ENCODE peak calls at places on chromosomes 4 and X, in seven cellular contexts. I is H1, N is GM23338, T is K562, P is transverse colon, Y is breast epithelium, F is vagina. S is an unnamed sample. For H3K4me1, the result is how much of the 10 kb centered on the place peaks cover.

GRCh38 chrX:126137899-126138298 is 28.2 kb downstream of the DCAF12L2 start:
- DNase-seq in I (no peak), N (peak), T (no peak), P (no peak), Y (no peak), F (no peak), S (no peak)

GRCh38 chr4:167102475-167102874 is 131.8 kb downstream of the SPOCK3 start:
- DNase-seq in I (no peak), N (no peak), T (no peak), P (no peak), Y (no peak), F (no peak), S (no peak)

GRCh38 chr4:10075158-10075863 is 41.3 kb downstream of the WDR1 start:
- DNase-seq in I (no peak), N (no peak), T (peak), P (no peak), Y (peak), F (no peak), S (no peak)

GRCh38 chr4:120517966-120518365 is 404.6 kb downstream of the PRDM5 start:
- DNase-seq in I (no peak), N (peak), T (peak), P (peak), Y (no peak), F (no peak), S (no peak)

GRCh38 chrX:119399772-119400101 is 601 bp downstream of the SLC25A43 start:
- DNase-seq in I (no peak), N (peak), T (no peak), P (no peak), Y (no peak), F (no peak), S (no peak)

GRCh38 chr4:145609494-145610427 is 9.4 kb upstream of the MMAA start:
- DNase-seq in I (no peak), N (peak), T (peak), P (peak), Y (peak), F (no peak), S (no peak)

GRCh38 chr4:72629540-72629939 is 60.5 kb upstream of the ADAMTS3 start:
- DNase-seq in I (no peak), N (no peak), T (no peak), P (no peak), Y (no peak), F (no peak), S (no peak)

GRCh38 chr4:152399246-152399645 is 136.6 kb downstream of the FBXW7 start:
- DNase-seq in I (no peak), N (no peak), T (no peak), P (no peak), Y (no peak), F (no peak), S (no peak)

GRCh38 chrX:129984196-129984962 is 1.9 kb downstream of the BCORL1 start:
- DNase-seq in I (no peak), N (peak), T (peak), P (peak), Y (no peak), F (no peak), S (no peak)

GRCh38 chrX:39955621-39956020 is 142.1 kb downstream of the BCOR start:
- DNase-seq in I (no peak), N (peak), T (no peak), P (no peak), Y (no peak), F (no peak), S (no peak)

GRCh38 chr4:77040856-77041576 is 34.8 kb downstream of the CCNI start:
- DNase-seq in I (no peak), N (no peak), T (no peak), P (no peak), Y (no peak), F (no peak), S (no peak)

GRCh38 chr4:82913305-82913704 is 12.8 kb downstream of the THAP9 start:
- DNase-seq in I (no peak), N (no peak), T (no peak), P (no peak), Y (no peak), F (no peak), S (no peak)

GRCh38 chrX:122739770-122740169 is 444.3 kb upstream of the GRIA3 start:
- DNase-seq in I (no peak), N (peak), T (no peak), P (no peak), Y (no peak), F (no peak), S (no peak)

GRCh38 chr4:106245176-106245575 is 70.8 kb downstream of the TBCK start:
- DNase-seq in I (no peak), N (no peak), T (no peak), P (no peak), Y (no peak), F (no peak), S (no peak)

GRCh38 chr4:139902328-139903217 is 237.0 kb downstream of the MGST2 start:
- DNase-seq in I (no peak), N (no peak), T (no peak), P (no peak), Y (no peak), F (no peak), S (no peak)

GRCh38 chr4:129358571-129358970 is 262.6 kb downstream of the C4orf33 start:
- DNase-seq in I (no peak), N (no peak), T (no peak), P (no peak), Y (no peak), F (no peak), S (no peak)

GRCh38 chr4:151314509-151314908 is 10.9 kb downstream of the SH3D19 start:
- DNase-seq in I (no peak), N (no peak), T (no peak), P (no peak), Y (no peak), F (no peak), S (no peak)

GRCh38 chr4:56086073-56086521 is 137.4 kb downstream of the CEP135 start:
- DNase-seq in I (peak), N (peak), T (no peak), P (peak), Y (no peak), F (no peak), S (no peak)

GRCh38 chrX:23901805-23902204 is 5.9 kb downstream of the APOO start:
- DNase-seq in I (no peak), N (peak), T (peak), P (peak), Y (no peak), F (no peak), S (no peak)

DNA sequence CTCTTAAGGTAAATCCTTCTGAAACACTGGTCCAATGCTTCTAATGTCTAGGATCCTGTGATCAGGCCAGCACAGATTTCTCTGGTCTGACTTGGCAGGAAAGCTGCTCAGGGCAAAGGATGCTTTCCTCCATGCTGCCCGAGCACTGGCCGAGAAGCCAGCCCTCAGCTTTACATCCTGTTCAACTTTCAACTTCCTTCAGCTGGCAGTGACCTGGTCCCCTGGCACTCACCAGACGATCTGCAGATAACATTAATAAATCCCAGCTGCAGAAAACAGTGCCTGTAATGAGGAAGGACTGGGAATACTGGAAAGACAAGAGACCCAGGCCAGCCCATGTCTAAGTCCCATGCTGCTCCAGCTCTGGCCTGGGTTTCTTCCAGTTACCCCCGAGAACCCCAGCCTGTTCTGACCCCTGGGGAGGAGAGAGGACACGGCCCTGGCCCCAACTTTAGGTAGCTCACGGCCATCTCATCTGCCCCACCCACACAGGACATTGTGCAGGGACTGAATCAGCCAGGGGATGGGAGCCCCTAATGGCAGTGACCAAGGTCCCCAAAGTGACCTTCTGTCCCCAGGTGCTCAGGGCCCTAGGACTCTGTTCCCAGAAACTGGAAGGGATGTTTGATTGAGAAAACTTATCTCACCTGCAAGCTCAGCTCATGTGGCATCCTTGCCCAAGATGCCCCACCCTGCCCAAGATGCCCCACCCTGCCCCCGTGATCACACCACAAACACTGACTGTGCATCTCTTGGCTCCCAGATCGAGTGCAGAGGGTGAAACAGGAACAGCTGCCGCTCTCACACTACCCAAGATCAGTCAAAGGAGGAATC is 28.0 kb downstream of the JAKMIP1 start:
- DNase-seq in I (no peak), N (no peak), T (no peak), P (no peak), Y (no peak), F (no peak), S (no peak)
- TF ChIP-seq POLR2AphosphoS5 in I (no peak), N (no peak), T (no peak), P (no peak), Y (no peak), F (no peak), S (no peak)

DNA sequence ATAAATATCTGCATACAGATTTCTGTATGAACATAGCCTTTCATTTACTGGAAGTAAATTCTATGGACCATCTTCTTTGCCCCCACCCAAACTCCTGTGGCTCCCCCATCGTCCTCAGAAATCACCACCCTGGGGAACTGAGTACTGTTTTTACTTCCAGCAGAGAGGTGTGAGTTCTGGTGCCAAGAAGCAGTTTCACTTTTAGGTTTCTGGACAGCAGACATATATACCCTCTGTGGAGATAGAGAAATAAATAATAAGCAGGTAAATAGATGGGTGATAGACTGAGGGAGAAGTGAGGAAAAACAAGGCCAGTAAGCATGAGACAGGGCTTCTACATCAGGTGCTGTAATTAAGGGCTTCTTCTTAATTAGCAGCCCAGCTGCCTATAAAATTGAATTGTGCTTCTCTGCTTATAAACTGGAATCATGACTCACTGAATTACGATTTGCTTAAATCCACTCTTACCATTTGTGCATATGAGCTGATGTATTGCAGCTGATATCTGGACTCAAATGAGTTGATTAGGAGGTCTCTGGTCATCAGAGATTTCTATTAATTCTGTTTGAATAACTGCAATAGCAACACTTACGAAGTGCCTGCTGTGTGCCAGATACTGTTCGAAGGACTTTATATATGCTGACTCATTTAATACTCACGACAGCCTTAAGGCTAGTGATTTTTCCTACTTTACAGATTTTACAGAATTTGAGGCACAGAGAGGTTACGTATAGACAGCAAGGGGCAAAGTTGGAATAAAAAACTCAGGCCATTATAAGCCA is 60.8 kb upstream of the DHX15 start:
- DNase-seq in I (no peak), N (no peak), T (no peak), P (no peak), Y (no peak), F (no peak), S (no peak)
- H3K4me3 ChIP-seq in I (no peak), N (no peak), T (no peak), P (no peak), Y (no peak), F (no peak), S (no peak)

DNA sequence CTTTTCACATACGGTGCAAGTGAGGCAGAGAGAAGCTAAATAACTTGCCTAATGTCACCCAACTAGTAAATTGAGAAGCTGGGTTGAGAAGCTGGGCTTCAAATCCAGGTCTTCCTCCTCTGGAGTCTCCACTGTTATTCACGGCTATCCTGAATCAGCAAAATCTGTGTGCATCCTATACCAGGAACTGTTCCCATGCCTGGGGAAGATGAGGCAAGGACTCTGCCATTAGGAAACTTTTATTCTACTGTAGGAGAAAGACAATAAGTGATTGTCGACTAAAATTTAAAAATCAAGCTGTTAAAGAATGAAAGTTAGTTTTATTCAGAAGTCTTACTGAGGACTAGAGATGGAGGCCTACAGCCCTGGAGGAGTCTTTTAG is 869 bp upstream of the TEC start:
- DNase-seq in I (no peak), N (peak), T (no peak), P (no peak), Y (no peak), F (no peak), S (no peak)
- H3K4me1 ChIP-seq in I (under half), N (under half), T (under half), P (under half), Y (under half), F (under half), S (under half)

GRCh38 chr4:118834960-118835895 is 698 bp downstream of the SEC24D start:
- DNase-seq in I (no peak), N (peak), T (peak), P (peak), Y (peak), F (no peak), S (peak)
- TF ChIP-seq POLR2AphosphoS5 in I (no peak), N (no peak), T (no peak), P (peak), Y (no peak), F (peak), S (no peak)

GRCh38 chr4:182447938-182448280 is 204.7 kb downstream of the TENM3 start:
- DNase-seq in I (no peak), N (no peak), T (no peak), P (no peak), Y (no peak), F (no peak), S (no peak)
- H3K4me3 ChIP-seq in I (peak), N (peak), T (no peak), P (peak), Y (peak), F (peak), S (peak)